ENCODE peak calls at places on chromosomes 16 and 17, in five cellular contexts. Y, A, L, O and Q are unnamed samples.

GRCh38 chr17:63983326-63983725 is 10.6 kb upstream of the SCN4A start:
- DNase-seq in Y (no peak), A (no peak), L (no peak), O (no peak), Q (no peak)

GRCh38 chr16:14489460-14489859 is 140.6 kb downstream of the PARN start:
- DNase-seq in Y (no peak), A (no peak), L (no peak), O (no peak), Q (no peak)

GRCh38 chr16:17334096-17334495 is 136.7 kb downstream of the XYLT1 start:
- DNase-seq in Y (no peak), A (no peak), L (no peak), O (peak; percentile 40), Q (no peak)

GRCh38 chr16:964696-965395 is 5.9 kb downstream of the LMF1 start:
- DNase-seq in Y (peak; percentile 9), A (no peak), L (no peak), O (no peak), Q (no peak)

GRCh38 chr17:47315451-47316266 is 8.1 kb upstream of the EFCAB13 start:
- DNase-seq in Y (peak; percentile 35), A (peak; percentile 60), L (peak; percentile 75), O (peak; percentile 93), Q (peak; percentile 42)

GRCh38 chr17:75688209-75688771 is 21.2 kb downstream of the SAP30BP start:
- DNase-seq in Y (no peak), A (no peak), L (no peak), O (peak; percentile 78), Q (no peak)

GRCh38 chr17:40086150-40087044 is 14.0 kb downstream of the NR1D1 start:
- DNase-seq in Y (peak; percentile 68), A (peak; percentile 57), L (peak; percentile 71), O (peak; percentile 56), Q (no peak)

GRCh38 chr17:82297280-82297803 is 20.1 kb downstream of the CD7 start:
- DNase-seq in Y (peak; percentile 82), A (peak; percentile 97), L (peak; percentile 83), O (peak; percentile 95), Q (no peak)

GRCh38 chr17:4708436-4708835 is 2.0 kb upstream of the ARRB2 start:
- DNase-seq in Y (no peak), A (no peak), L (no peak), O (no peak), Q (no peak)

GRCh38 chr16:79261461-79261860 is 339.1 kb downstream of the MAF start:
- DNase-seq in Y (no peak), A (no peak), L (peak; percentile 24), O (no peak), Q (no peak)

GRCh38 chr17:77478281-77478680 is 337.5 kb downstream of the SEC14L1 start:
- DNase-seq in Y (no peak), A (no peak), L (no peak), O (no peak), Q (no peak)

GRCh38 chr17:78577296-78577695 is at the start of gene DNAH17:
- DNase-seq in Y (no peak), A (no peak), L (no peak), O (no peak), Q (no peak)

GRCh38 chr16:54936086-54936978 is 5.7 kb downstream of the IRX5 start:
- DNase-seq in Y (no peak), A (no peak), L (no peak), O (no peak), Q (no peak)

GRCh38 chr16:75116081-75116910 is at the start of gene LDHD:
- DNase-seq in Y (peak; percentile 97), A (peak; percentile 82), L (peak; percentile 3), O (peak; percentile 58), Q (peak; percentile 79)

GRCh38 chr17:17748179-17748578 is 66.9 kb downstream of the RAI1 start:
- DNase-seq in Y (no peak), A (no peak), L (peak; percentile 23), O (no peak), Q (no peak)

GRCh38 chr16:53757971-53758609 is 54.1 kb downstream of the FTO start:
- DNase-seq in Y (no peak), A (no peak), L (no peak), O (no peak), Q (peak; percentile 77)

GRCh38 chr16:57118461-57119084 is 26.2 kb downstream of the CPNE2 start:
- DNase-seq in Y (no peak), A (no peak), L (no peak), O (no peak), Q (no peak)

GRCh38 chr17:2911035-2911754 is 115.0 kb downstream of the RAP1GAP2 start:
- DNase-seq in Y (no peak), A (no peak), L (no peak), O (no peak), Q (no peak)

GRCh38 chr17:7133424-7133823 is 18.8 kb upstream of the ASGR2 start:
- DNase-seq in Y (no peak), A (no peak), L (peak; percentile 56), O (no peak), Q (no peak)

GRCh38 chr17:52995127-52995526 is 827.6 kb upstream of the KIF2B start:
- DNase-seq in Y (no peak), A (no peak), L (no peak), O (no peak), Q (no peak)

GRCh38 chr16:83967838-83968482 is at the start of gene NECAB2:
- DNase-seq in Y (no peak), A (no peak), L (peak; percentile 59), O (peak; percentile 23), Q (no peak)

GRCh38 chr17:73091770-73092517 is 544 bp downstream of the SLC39A11 start:
- DNase-seq in Y (peak; percentile 38), A (peak; percentile 25), L (peak; percentile 31), O (peak; percentile 24), Q (no peak)

GRCh38 chr17:38595892-38596291 is 9.9 kb downstream of the SRCIN1 start:
- DNase-seq in Y (no peak), A (no peak), L (no peak), O (no peak), Q (no peak)

GRCh38 chr17:82536220-82537201 is 17.0 kb downstream of the FOXK2 start:
- DNase-seq in Y (peak; percentile 52), A (peak; percentile 72), L (no peak), O (peak; percentile 92), Q (no peak)

GRCh38 chr16:55567382-55567781 is 898 bp downstream of the CAPNS2 start:
- DNase-seq in Y (no peak), A (no peak), L (no peak), O (peak; percentile 88), Q (no peak)

GRCh38 chr17:74671031-74671771 is 41.5 kb downstream of the CD300LF start:
- DNase-seq in Y (peak; percentile 61), A (peak; percentile 25), L (peak; percentile 55), O (peak; percentile 87), Q (peak; percentile 62)

GRCh38 chr17:3475812-3476686 is at the start of gene ASPA:
- DNase-seq in Y (no peak), A (no peak), L (no peak), O (peak; percentile 6), Q (no peak)

GRCh38 chr17:40307001-40307690 is 1.8 kb upstream of the RARA start:
- DNase-seq in Y (no peak), A (peak; percentile 51), L (no peak), O (no peak), Q (no peak)

GRCh38 chr16:67881557-67882220 is 3.0 kb upstream of the NRN1L start:
- DNase-seq in Y (peak; percentile 34), A (no peak), L (no peak), O (no peak), Q (no peak)

GRCh38 chr16:84478172-84478948 is 26.1 kb downstream of the MEAK7 start:
- DNase-seq in Y (no peak), A (no peak), L (no peak), O (peak; percentile 20), Q (no peak)

GRCh38 chr16:29674188-29674587 is 4.8 kb upstream of the QPRT start:
- DNase-seq in Y (peak; percentile 26), A (peak; percentile 80), L (no peak), O (peak; percentile 80), Q (no peak)